ENCODE peak calls at places on chromosomes 11 and 22, in eight cellular contexts. One of them, this sample, is unnamed.

GRCh38 chr22:20427945-20428417 is 9.6 kb downstream of the SCARF2 start:
- DNase-seq in iPS-NIHi11: no peak
- DNase-seq in effector memory CD4-positive, alpha-beta T cell: no peak
- DNase-seq in NCI-H1092: no peak
- DNase-seq in CD4-positive, alpha-beta T cell: no peak
- DNase-seq in OCI-M1: no peak
- DNase-seq in neural crest cell: no peak
- DNase-seq in ascending aorta: no peak
- DNase-seq in this sample: no peak

GRCh38 chr11:65500262-65501004 is 1.6 kb downstream of the MALAT1 start:
- DNase-seq in OCI-M1: peak
- DNase-seq in neural crest cell: peak
- DNase-seq in CD4-positive, alpha-beta T cell: peak
- DNase-seq in ascending aorta: no peak
- DNase-seq in NCI-H1092: no peak
- DNase-seq in iPS-NIHi11: no peak
- DNase-seq in effector memory CD4-positive, alpha-beta T cell: no peak
- DNase-seq in this sample: no peak

GRCh38 chr11:13260963-13261599 is 16.5 kb upstream of the BMAL1 start:
- DNase-seq in ascending aorta: no peak
- DNase-seq in neural crest cell: no peak
- DNase-seq in NCI-H1092: no peak
- DNase-seq in OCI-M1: no peak
- DNase-seq in effector memory CD4-positive, alpha-beta T cell: no peak
- DNase-seq in iPS-NIHi11: no peak
- DNase-seq in CD4-positive, alpha-beta T cell: no peak
- DNase-seq in this sample: peak

GRCh38 chr22:38843201-38843715 is 570 bp downstream of the NPTXR start:
- DNase-seq in effector memory CD4-positive, alpha-beta T cell: peak
- DNase-seq in OCI-M1: no peak
- DNase-seq in NCI-H1092: peak
- DNase-seq in iPS-NIHi11: peak
- DNase-seq in CD4-positive, alpha-beta T cell: peak
- DNase-seq in neural crest cell: peak
- DNase-seq in ascending aorta: no peak
- DNase-seq in this sample: no peak

GRCh38 chr11:77403228-77403627 is 70.7 kb downstream of the PAK1 start:
- DNase-seq in ascending aorta: no peak
- DNase-seq in NCI-H1092: no peak
- DNase-seq in OCI-M1: no peak
- DNase-seq in effector memory CD4-positive, alpha-beta T cell: no peak
- DNase-seq in CD4-positive, alpha-beta T cell: no peak
- DNase-seq in iPS-NIHi11: no peak
- DNase-seq in neural crest cell: no peak
- DNase-seq in this sample: no peak

GRCh38 chr22:40668611-40669390 is 10.5 kb upstream of the MCHR1 start:
- DNase-seq in OCI-M1: peak
- DNase-seq in CD4-positive, alpha-beta T cell: no peak
- DNase-seq in NCI-H1092: no peak
- DNase-seq in effector memory CD4-positive, alpha-beta T cell: no peak
- DNase-seq in iPS-NIHi11: peak
- DNase-seq in ascending aorta: no peak
- DNase-seq in neural crest cell: no peak
- DNase-seq in this sample: peak

GRCh38 chr11:124762624-124763155 is 600 bp upstream of the ESAM start:
- DNase-seq in CD4-positive, alpha-beta T cell: no peak
- DNase-seq in ascending aorta: no peak
- DNase-seq in neural crest cell: no peak
- DNase-seq in iPS-NIHi11: peak
- DNase-seq in NCI-H1092: no peak
- DNase-seq in OCI-M1: peak
- DNase-seq in effector memory CD4-positive, alpha-beta T cell: no peak
- DNase-seq in this sample: no peak

GRCh38 chr11:19559746-19560145 is 152.9 kb upstream of the NAV2 start:
- DNase-seq in ascending aorta: no peak
- DNase-seq in effector memory CD4-positive, alpha-beta T cell: no peak
- DNase-seq in CD4-positive, alpha-beta T cell: no peak
- DNase-seq in neural crest cell: no peak
- DNase-seq in iPS-NIHi11: no peak
- DNase-seq in OCI-M1: no peak
- DNase-seq in NCI-H1092: no peak
- DNase-seq in this sample: no peak

GRCh38 chr11:35305670-35306382 is 113.5 kb downstream of the SLC1A2 start:
- DNase-seq in neural crest cell: peak
- DNase-seq in effector memory CD4-positive, alpha-beta T cell: peak
- DNase-seq in OCI-M1: peak
- DNase-seq in iPS-NIHi11: peak
- DNase-seq in CD4-positive, alpha-beta T cell: peak
- DNase-seq in ascending aorta: no peak
- DNase-seq in NCI-H1092: peak
- DNase-seq in this sample: no peak

GRCh38 chr11:72642815-72643511 is 31.3 kb downstream of the PDE2A start:
- DNase-seq in ascending aorta: no peak
- DNase-seq in OCI-M1: peak
- DNase-seq in NCI-H1092: peak
- DNase-seq in effector memory CD4-positive, alpha-beta T cell: peak
- DNase-seq in neural crest cell: peak
- DNase-seq in CD4-positive, alpha-beta T cell: peak
- DNase-seq in iPS-NIHi11: peak
- DNase-seq in this sample: no peak

GRCh38 chr11:58505849-58506248 is 2.1 kb downstream of the OR5B21 start:
- DNase-seq in NCI-H1092: no peak
- DNase-seq in ascending aorta: no peak
- DNase-seq in CD4-positive, alpha-beta T cell: no peak
- DNase-seq in iPS-NIHi11: no peak
- DNase-seq in neural crest cell: no peak
- DNase-seq in effector memory CD4-positive, alpha-beta T cell: no peak
- DNase-seq in OCI-M1: no peak
- DNase-seq in this sample: no peak

GRCh38 chr11:65278351-65278750 is 16.6 kb downstream of the POLA2 start:
- DNase-seq in ascending aorta: no peak
- DNase-seq in neural crest cell: no peak
- DNase-seq in OCI-M1: no peak
- DNase-seq in iPS-NIHi11: no peak
- DNase-seq in effector memory CD4-positive, alpha-beta T cell: no peak
- DNase-seq in NCI-H1092: no peak
- DNase-seq in CD4-positive, alpha-beta T cell: no peak
- DNase-seq in this sample: no peak

GRCh38 chr11:115247404-115247803 is 256.8 kb downstream of the CADM1 start:
- DNase-seq in CD4-positive, alpha-beta T cell: no peak
- DNase-seq in iPS-NIHi11: no peak
- DNase-seq in OCI-M1: no peak
- DNase-seq in ascending aorta: no peak
- DNase-seq in effector memory CD4-positive, alpha-beta T cell: no peak
- DNase-seq in NCI-H1092: no peak
- DNase-seq in neural crest cell: no peak
- DNase-seq in this sample: no peak

GRCh38 chr22:25362215-25362882 is 142.9 kb downstream of the CRYBB2 start:
- DNase-seq in CD4-positive, alpha-beta T cell: peak
- DNase-seq in effector memory CD4-positive, alpha-beta T cell: peak
- DNase-seq in iPS-NIHi11: peak
- DNase-seq in OCI-M1: peak
- DNase-seq in ascending aorta: no peak
- DNase-seq in neural crest cell: peak
- DNase-seq in NCI-H1092: peak
- DNase-seq in this sample: no peak

GRCh38 chr22:44846726-44847275 is 94.4 kb downstream of the ARHGAP8 start:
- DNase-seq in NCI-H1092: no peak
- DNase-seq in ascending aorta: no peak
- DNase-seq in CD4-positive, alpha-beta T cell: no peak
- DNase-seq in neural crest cell: no peak
- DNase-seq in iPS-NIHi11: no peak
- DNase-seq in effector memory CD4-positive, alpha-beta T cell: no peak
- DNase-seq in OCI-M1: no peak
- DNase-seq in this sample: no peak

GRCh38 chr22:30649430-30650007 is 13.9 kb downstream of the SLC35E4 start:
- DNase-seq in neural crest cell: no peak
- DNase-seq in CD4-positive, alpha-beta T cell: no peak
- DNase-seq in NCI-H1092: no peak
- DNase-seq in OCI-M1: peak
- DNase-seq in iPS-NIHi11: peak
- DNase-seq in ascending aorta: peak
- DNase-seq in effector memory CD4-positive, alpha-beta T cell: peak
- DNase-seq in this sample: no peak

GRCh38 chr22:33832558-33833151 is 87.6 kb downstream of the LARGE1 start:
- DNase-seq in NCI-H1092: no peak
- DNase-seq in iPS-NIHi11: no peak
- DNase-seq in neural crest cell: no peak
- DNase-seq in CD4-positive, alpha-beta T cell: no peak
- DNase-seq in effector memory CD4-positive, alpha-beta T cell: no peak
- DNase-seq in ascending aorta: no peak
- DNase-seq in OCI-M1: no peak
- DNase-seq in this sample: no peak

GRCh38 chr11:44096360-44097188 is 1.1 kb downstream of the EXT2 start:
- DNase-seq in effector memory CD4-positive, alpha-beta T cell: no peak
- DNase-seq in NCI-H1092: no peak
- DNase-seq in CD4-positive, alpha-beta T cell: no peak
- DNase-seq in iPS-NIHi11: no peak
- DNase-seq in ascending aorta: no peak
- DNase-seq in neural crest cell: no peak
- DNase-seq in OCI-M1: no peak
- DNase-seq in this sample: peak

GRCh38 chr22:26894766-26895485 is 237.5 kb downstream of the MIAT start:
- DNase-seq in ascending aorta: no peak
- DNase-seq in neural crest cell: no peak
- DNase-seq in iPS-NIHi11: no peak
- DNase-seq in OCI-M1: no peak
- DNase-seq in effector memory CD4-positive, alpha-beta T cell: no peak
- DNase-seq in CD4-positive, alpha-beta T cell: no peak
- DNase-seq in NCI-H1092: no peak
- DNase-seq in this sample: peak

GRCh38 chr22:32880531-32880905 is 79.0 kb downstream of the TIMP3 start:
- DNase-seq in NCI-H1092: no peak
- DNase-seq in iPS-NIHi11: no peak
- DNase-seq in neural crest cell: no peak
- DNase-seq in OCI-M1: no peak
- DNase-seq in ascending aorta: no peak
- DNase-seq in CD4-positive, alpha-beta T cell: no peak
- DNase-seq in effector memory CD4-positive, alpha-beta T cell: no peak
- DNase-seq in this sample: no peak

GRCh38 chr11:60912223-60912850 is 1.6 kb upstream of the TMEM109 start:
- DNase-seq in NCI-H1092: no peak
- DNase-seq in effector memory CD4-positive, alpha-beta T cell: no peak
- DNase-seq in ascending aorta: no peak
- DNase-seq in CD4-positive, alpha-beta T cell: no peak
- DNase-seq in OCI-M1: no peak
- DNase-seq in neural crest cell: no peak
- DNase-seq in iPS-NIHi11: no peak
- DNase-seq in this sample: no peak

GRCh38 chr11:69686856-69687255 is 11.7 kb upstream of the LTO1 start:
- DNase-seq in effector memory CD4-positive, alpha-beta T cell: no peak
- DNase-seq in OCI-M1: no peak
- DNase-seq in NCI-H1092: no peak
- DNase-seq in neural crest cell: no peak
- DNase-seq in iPS-NIHi11: no peak
- DNase-seq in ascending aorta: no peak
- DNase-seq in CD4-positive, alpha-beta T cell: no peak
- DNase-seq in this sample: no peak

GRCh38 chr11:32658639-32659406 is 75.2 kb downstream of the EIF3M start:
- DNase-seq in iPS-NIHi11: no peak
- DNase-seq in CD4-positive, alpha-beta T cell: no peak
- DNase-seq in ascending aorta: no peak
- DNase-seq in effector memory CD4-positive, alpha-beta T cell: no peak
- DNase-seq in NCI-H1092: no peak
- DNase-seq in OCI-M1: no peak
- DNase-seq in neural crest cell: no peak
- DNase-seq in this sample: peak

GRCh38 chr11:74714904-74715303 is 16.3 kb downstream of the CHRDL2 start:
- DNase-seq in ascending aorta: no peak
- DNase-seq in iPS-NIHi11: no peak
- DNase-seq in OCI-M1: no peak
- DNase-seq in effector memory CD4-positive, alpha-beta T cell: no peak
- DNase-seq in NCI-H1092: no peak
- DNase-seq in CD4-positive, alpha-beta T cell: no peak
- DNase-seq in neural crest cell: no peak
- DNase-seq in this sample: no peak

GRCh38 chr22:44410396-44411056 is 87.5 kb downstream of the RTL6 start:
- DNase-seq in ascending aorta: no peak
- DNase-seq in neural crest cell: no peak
- DNase-seq in effector memory CD4-positive, alpha-beta T cell: no peak
- DNase-seq in iPS-NIHi11: no peak
- DNase-seq in OCI-M1: no peak
- DNase-seq in NCI-H1092: no peak
- DNase-seq in CD4-positive, alpha-beta T cell: no peak
- DNase-seq in this sample: no peak

GRCh38 chr22:29816128-29816527 is 21.9 kb downstream of the ASCC2 start:
- DNase-seq in OCI-M1: no peak
- DNase-seq in effector memory CD4-positive, alpha-beta T cell: no peak
- DNase-seq in iPS-NIHi11: no peak
- DNase-seq in NCI-H1092: no peak
- DNase-seq in neural crest cell: no peak
- DNase-seq in ascending aorta: no peak
- DNase-seq in CD4-positive, alpha-beta T cell: no peak
- DNase-seq in this sample: no peak

GRCh38 chr11:77411238-77411637 is 62.7 kb downstream of the PAK1 start:
- DNase-seq in neural crest cell: peak
- DNase-seq in CD4-positive, alpha-beta T cell: no peak
- DNase-seq in OCI-M1: peak
- DNase-seq in NCI-H1092: no peak
- DNase-seq in effector memory CD4-positive, alpha-beta T cell: no peak
- DNase-seq in iPS-NIHi11: no peak
- DNase-seq in ascending aorta: no peak
- DNase-seq in this sample: no peak

GRCh38 chr11:13073119-13073981 is 64.2 kb downstream of the RASSF10 start:
- DNase-seq in NCI-H1092: no peak
- DNase-seq in iPS-NIHi11: no peak
- DNase-seq in CD4-positive, alpha-beta T cell: no peak
- DNase-seq in OCI-M1: no peak
- DNase-seq in neural crest cell: no peak
- DNase-seq in ascending aorta: no peak
- DNase-seq in effector memory CD4-positive, alpha-beta T cell: no peak
- DNase-seq in this sample: peak

GRCh38 chr11:110824912-110825311 is 112.7 kb upstream of the ARHGAP20 start:
- DNase-seq in OCI-M1: no peak
- DNase-seq in CD4-positive, alpha-beta T cell: no peak
- DNase-seq in ascending aorta: no peak
- DNase-seq in neural crest cell: no peak
- DNase-seq in iPS-NIHi11: no peak
- DNase-seq in effector memory CD4-positive, alpha-beta T cell: no peak
- DNase-seq in NCI-H1092: no peak
- DNase-seq in this sample: no peak

GRCh38 chr22:35601013-35601580 is 16.0 kb downstream of the MB start:
- DNase-seq in ascending aorta: no peak
- DNase-seq in effector memory CD4-positive, alpha-beta T cell: no peak
- DNase-seq in OCI-M1: no peak
- DNase-seq in CD4-positive, alpha-beta T cell: no peak
- DNase-seq in iPS-NIHi11: no peak
- DNase-seq in NCI-H1092: no peak
- DNase-seq in neural crest cell: no peak
- DNase-seq in this sample: no peak

GRCh38 chr11:61545341-61545740 is 35.5 kb downstream of the SYT7 start:
- DNase-seq in neural crest cell: no peak
- DNase-seq in effector memory CD4-positive, alpha-beta T cell: no peak
- DNase-seq in CD4-positive, alpha-beta T cell: no peak
- DNase-seq in ascending aorta: no peak
- DNase-seq in OCI-M1: peak
- DNase-seq in iPS-NIHi11: peak
- DNase-seq in NCI-H1092: no peak
- DNase-seq in this sample: no peak

GRCh38 chr11:121359587-121359986 is 67.0 kb downstream of the SC5D start:
- DNase-seq in iPS-NIHi11: no peak
- DNase-seq in neural crest cell: no peak
- DNase-seq in OCI-M1: no peak
- DNase-seq in effector memory CD4-positive, alpha-beta T cell: no peak
- DNase-seq in ascending aorta: no peak
- DNase-seq in CD4-positive, alpha-beta T cell: no peak
- DNase-seq in NCI-H1092: no peak
- DNase-seq in this sample: no peak

GRCh38 chr11:65911682-65912568 is 6.9 kb downstream of the C11orf68 start:
- DNase-seq in CD4-positive, alpha-beta T cell: no peak
- DNase-seq in NCI-H1092: peak
- DNase-seq in iPS-NIHi11: peak
- DNase-seq in OCI-M1: peak
- DNase-seq in neural crest cell: peak
- DNase-seq in effector memory CD4-positive, alpha-beta T cell: no peak
- DNase-seq in ascending aorta: no peak
- DNase-seq in this sample: peak

GRCh38 chr11:134474942-134475341 is 62.9 kb upstream of the B3GAT1 start:
- DNase-seq in NCI-H1092: no peak
- DNase-seq in neural crest cell: no peak
- DNase-seq in effector memory CD4-positive, alpha-beta T cell: no peak
- DNase-seq in OCI-M1: no peak
- DNase-seq in iPS-NIHi11: no peak
- DNase-seq in CD4-positive, alpha-beta T cell: no peak
- DNase-seq in ascending aorta: no peak
- DNase-seq in this sample: no peak

This sample was measured in GM04503.